ENCODE peak calls at places on chromosome 13, in nine cellular contexts. S, B, N, R, W, O, I, X and P are unnamed samples.

GRCh38 chr13:101757446-101758039 is 305.1 kb downstream of the ITGBL1 start:
- DNase-seq in S (no peak), X (no peak), I (no peak), R (no peak), O (no peak), B (peak), N (peak), W (peak), P (no peak)

GRCh38 chr13:38763446-38764381 is 76.8 kb downstream of the FREM2 start:
- DNase-seq in N (peak), W (no peak), S (no peak), R (no peak), X (peak), B (peak), I (no peak), O (peak), P (peak)

GRCh38 chr13:98571955-98572662 is 4.8 kb downstream of the STK24 start:
- DNase-seq in X (no peak), S (no peak), B (peak), W (no peak), R (no peak), N (peak), O (peak), I (no peak), P (no peak)

GRCh38 chr13:99590519-99591011 is 89.3 kb downstream of the TM9SF2 start:
- DNase-seq in X (no peak), I (peak), W (no peak), B (peak), N (no peak), O (no peak), S (no peak), R (no peak), P (no peak)

GRCh38 chr13:20526664-20527063 is 1.0 kb upstream of the CRYL1 start:
- DNase-seq in I (no peak), B (peak), R (no peak), X (no peak), O (no peak), S (no peak), W (no peak), N (peak), P (no peak)

GRCh38 chr13:46171223-46171622 is 10.8 kb downstream of the LCP1 start:
- DNase-seq in R (no peak), I (no peak), S (no peak), N (no peak), W (no peak), O (no peak), X (peak), B (no peak), P (no peak)

GRCh38 chr13:97810152-97810551 is 143.3 kb upstream of the IPO5 start:
- DNase-seq in W (no peak), X (no peak), I (no peak), R (no peak), S (no peak), O (no peak), B (peak), N (peak), P (no peak)

GRCh38 chr13:24630121-24630520 is 50.1 kb upstream of the ATP12A start:
- DNase-seq in N (peak), I (no peak), X (no peak), R (no peak), O (no peak), B (no peak), S (no peak), W (no peak), P (no peak)

GRCh38 chr13:99297330-99297729 is 9.9 kb downstream of the GPR183 start:
- DNase-seq in X (no peak), O (no peak), I (no peak), B (peak), S (no peak), R (no peak), W (no peak), N (no peak), P (no peak)

GRCh38 chr13:110036060-110036459 is 249.7 kb upstream of the IRS2 start:
- DNase-seq in B (no peak), R (no peak), W (no peak), X (no peak), N (no peak), O (no peak), S (no peak), I (no peak), P (no peak)

GRCh38 chr13:23753523-23753922 is 135.7 kb downstream of the MIPEP start:
- DNase-seq in R (no peak), B (peak), N (no peak), I (no peak), W (no peak), O (no peak), S (no peak), X (no peak), P (no peak)

GRCh38 chr13:42973581-42973980 is 18.5 kb downstream of the EPSTI1 start:
- DNase-seq in W (no peak), R (no peak), O (no peak), X (no peak), S (no peak), I (no peak), B (no peak), N (no peak), P (no peak)

GRCh38 chr13:107275312-107275711 is 707.4 kb upstream of the ARGLU1 start:
- DNase-seq in S (no peak), N (no peak), O (no peak), I (no peak), X (no peak), B (no peak), W (no peak), R (no peak), P (no peak)

GRCh38 chr13:60226507-60226906 is 62.8 kb upstream of the DIAPH3 start:
- DNase-seq in O (peak), W (no peak), N (no peak), I (peak), S (no peak), B (peak), R (no peak), X (no peak), P (no peak)

DNA sequence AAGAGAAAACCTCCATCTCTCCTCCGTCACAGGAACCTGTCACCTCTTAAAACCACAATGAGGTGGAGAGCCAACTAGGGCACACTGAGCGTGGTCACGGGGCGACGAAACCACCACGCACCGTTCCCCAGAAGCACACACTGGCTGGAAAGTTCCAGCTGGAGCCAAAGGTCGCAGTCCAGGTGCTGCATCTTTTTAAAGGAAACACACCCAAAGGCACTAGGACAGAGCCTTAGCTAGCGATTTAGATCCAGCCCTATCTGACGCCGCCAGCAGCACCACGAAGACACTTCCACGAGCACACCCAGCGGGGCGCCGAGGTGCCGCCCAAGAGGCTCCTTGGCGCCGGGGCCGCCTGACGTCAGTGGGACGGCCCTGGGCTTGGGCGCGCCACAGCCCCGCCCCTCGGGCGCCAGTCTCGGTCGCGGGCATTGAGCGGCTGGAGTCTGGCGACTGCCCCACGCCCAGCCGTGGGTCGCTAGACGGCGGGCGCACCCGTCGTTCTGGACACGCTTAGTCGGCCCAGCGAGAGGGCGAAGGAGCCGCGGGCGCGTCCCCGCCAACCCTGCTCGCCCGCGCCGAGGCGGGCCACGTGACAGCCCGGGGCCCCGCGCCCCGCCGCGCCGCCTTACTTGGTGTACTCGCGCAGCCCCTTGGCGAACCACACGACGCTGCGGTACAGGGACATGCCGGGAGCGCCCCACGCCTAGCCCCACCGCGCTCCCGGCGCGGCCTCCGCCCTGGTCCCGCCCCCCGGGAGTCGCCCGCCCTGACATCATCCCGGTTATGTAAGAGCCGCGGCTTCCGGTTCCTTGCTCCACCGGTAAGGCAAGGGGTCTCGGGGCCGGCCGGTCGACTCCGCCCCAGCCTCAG is at the start of gene DHRS12:
- DNase-seq in B (peak), X (peak), O (peak), W (peak), I (no peak), N (peak), S (peak), R (peak), P (peak)
- TF ChIP-seq CTCF in B (no peak), X (no peak), O (no peak), W (no peak), I (no peak), N (no peak), S (no peak), R (no peak), P (no peak)

GRCh38 chr13:109026266-109026665 is 396.9 kb downstream of the MYO16 start:
- DNase-seq in X (no peak), N (no peak), W (no peak), B (no peak), S (no peak), R (no peak), I (no peak), O (no peak), P (no peak)
- TF ChIP-seq CTCF in X (no peak), N (no peak), W (no peak), B (no peak), S (no peak), R (no peak), I (no peak), O (no peak), P (no peak)

DNA sequence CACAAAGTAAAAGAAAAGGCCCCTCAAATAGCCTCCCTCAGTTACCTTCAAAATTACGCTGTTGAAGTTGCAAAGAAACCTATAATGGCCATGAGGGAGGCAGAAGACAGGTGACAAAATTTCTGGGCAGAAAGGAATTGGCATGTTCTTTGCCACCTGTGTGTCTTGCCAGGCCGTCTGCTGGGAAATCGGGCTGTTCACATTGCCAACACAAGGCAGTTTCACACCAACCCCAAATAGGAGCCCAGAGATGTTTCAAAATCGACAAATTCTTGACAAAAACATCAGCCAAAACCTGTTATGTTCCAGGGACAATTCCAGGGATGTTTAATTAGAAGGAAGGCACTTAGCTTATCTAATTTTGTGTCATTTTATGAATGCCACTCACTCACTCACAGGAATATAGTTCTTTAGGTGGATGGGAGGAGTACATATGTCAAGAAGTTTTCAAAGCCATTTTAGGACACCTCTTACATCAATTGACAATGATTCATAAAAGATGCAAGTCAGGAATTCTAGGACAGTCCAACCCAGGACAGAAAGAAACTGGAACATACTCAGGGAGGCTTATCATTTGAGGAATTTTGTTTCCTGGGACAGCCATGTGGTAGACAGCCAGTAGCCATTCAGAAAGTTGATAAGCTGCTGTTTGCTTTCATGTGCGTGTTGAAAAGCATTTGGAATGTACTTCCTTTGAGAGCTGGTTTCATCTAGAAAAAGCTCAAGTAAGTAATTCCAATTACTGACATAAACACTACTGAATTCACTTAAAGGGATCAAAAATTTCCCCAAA is 164.6 kb downstream of the RGCC start:
- DNase-seq in B (peak), W (no peak), N (no peak), R (no peak), I (no peak), O (no peak), S (no peak), X (no peak), P (no peak)
- TF ChIP-seq CTCF in B (no peak), W (no peak), N (no peak), R (no peak), I (no peak), O (no peak), S (no peak), X (no peak), P (no peak)

GRCh38 chr13:56338421-56338820 is 802.3 kb upstream of the PRR20A start:
- DNase-seq in I (no peak), N (no peak), S (no peak), R (no peak), O (no peak), X (no peak), W (no peak), B (no peak), P (no peak)
- TF ChIP-seq CTCF in I (no peak), N (no peak), S (no peak), R (no peak), O (no peak), X (no peak), W (no peak), B (no peak), P (no peak)

GRCh38 chr13:26442541-26442940 is 114.9 kb upstream of the WASF3 start:
- DNase-seq in S (no peak), X (no peak), O (no peak), N (no peak), B (peak), W (no peak), R (no peak), I (peak), P (no peak)

GRCh38 chr13:26449063-26449848 is 108.2 kb upstream of the WASF3 start:
- DNase-seq in I (no peak), R (no peak), W (no peak), S (no peak), O (no peak), X (no peak), B (peak), N (no peak), P (no peak)

GRCh38 chr13:26440111-26440510 is 117.4 kb upstream of the WASF3 start:
- DNase-seq in O (no peak), N (no peak), W (no peak), B (peak), X (no peak), S (no peak), R (no peak), I (no peak), P (no peak)

GRCh38 chr13:26446751-26447150 is 110.7 kb upstream of the WASF3 start:
- DNase-seq in I (no peak), N (no peak), O (no peak), W (no peak), B (no peak), X (no peak), R (no peak), S (no peak), P (no peak)

DNA sequence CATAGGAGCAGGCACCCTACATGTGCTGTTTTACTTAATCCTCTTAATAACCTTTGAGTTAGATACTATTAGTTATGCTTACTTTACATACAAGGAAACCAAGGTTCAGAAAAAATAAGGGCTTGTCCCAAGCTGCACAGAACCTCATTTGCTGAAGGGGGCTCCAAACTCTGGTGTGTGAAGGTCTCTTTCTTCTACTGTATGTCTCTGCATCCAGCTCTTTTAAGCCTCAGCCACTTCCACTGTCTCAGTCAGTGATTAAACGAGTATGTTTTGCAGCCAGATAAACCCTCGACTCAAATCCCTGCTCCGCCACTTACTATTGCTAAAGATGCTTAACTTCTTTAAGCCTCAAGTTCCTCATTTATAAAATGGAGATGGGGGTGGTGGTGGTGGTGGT is 112.4 kb upstream of the WASF3 start:
- DNase-seq in N (peak), I (no peak), W (no peak), R (no peak), B (no peak), O (no peak), S (no peak), X (no peak), P (no peak)
- TF ChIP-seq CTCF in N (no peak), I (no peak), W (no peak), R (no peak), B (no peak), O (no peak), S (no peak), X (no peak), P (no peak)

GRCh38 chr13:30353060-30353459 is 45.7 kb upstream of the KATNAL1 start:
- DNase-seq in O (no peak), X (no peak), W (no peak), N (no peak), R (no peak), I (no peak), S (no peak), B (no peak), P (no peak)

GRCh38 chr13:30353601-30354000 is 46.2 kb upstream of the KATNAL1 start:
- DNase-seq in I (no peak), X (no peak), B (no peak), R (no peak), O (no peak), S (no peak), N (no peak), W (no peak), P (no peak)

GRCh38 chr13:30355839-30356238 is 48.5 kb upstream of the KATNAL1 start:
- DNase-seq in I (no peak), B (no peak), S (no peak), N (no peak), W (no peak), R (no peak), O (no peak), X (no peak), P (no peak)

GRCh38 chr13:30354481-30355404 is 47.4 kb upstream of the KATNAL1 start:
- DNase-seq in I (no peak), O (peak), R (no peak), W (no peak), S (no peak), B (no peak), X (no peak), N (no peak), P (no peak)

DNA sequence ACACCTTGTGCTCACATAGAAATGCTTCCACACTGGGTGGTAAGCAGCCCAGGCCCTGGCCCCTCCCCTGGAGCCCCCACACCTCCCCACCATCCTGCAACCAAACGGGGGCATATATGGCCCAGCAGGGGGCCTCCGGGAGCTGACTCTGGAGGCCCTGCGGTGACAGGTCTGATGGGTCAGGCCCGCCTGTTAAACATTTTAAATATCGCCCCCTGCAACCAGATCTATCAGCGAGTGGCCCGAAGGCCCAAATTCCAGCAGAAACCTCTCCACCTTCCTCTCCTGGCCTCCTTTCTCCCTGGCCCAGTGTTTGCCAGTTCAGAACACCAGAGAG is 48.0 kb upstream of the KATNAL1 start:
- DNase-seq in O (peak), N (no peak), X (no peak), I (no peak), B (no peak), S (no peak), W (no peak), R (no peak), P (no peak)
- TF ChIP-seq CTCF in O (peak), N (no peak), X (no peak), I (peak), B (peak), S (peak), W (no peak), R (peak), P (peak)

GRCh38 chr13:34941835-34942731 is at the start of gene NBEA:
- DNase-seq in I (no peak), B (peak), S (peak), R (peak), W (no peak), O (peak), N (peak), X (peak), P (peak)
- TF ChIP-seq CTCF in I (no peak), B (no peak), S (peak), R (peak), W (no peak), O (peak), N (no peak), X (no peak), P (peak)